ENCODE peak calls at places on chromosomes 5 and 9, in four cellular contexts. Q is lung, E is adrenal gland, K is H1. H is an unnamed sample. For H3K36me3, the result is how much of the 10 kb centered on the place peaks cover.

GRCh38 chr9:86080112-86080579 is 19.2 kb downstream of the GOLM1 start:
- DNase-seq in Q (no peak), E (peak), K (no peak), H (no peak)

GRCh38 chr5:35741126-35741711 is 115.5 kb upstream of the IL7R start:
- DNase-seq in Q (no peak), E (no peak), K (no peak), H (no peak)

GRCh38 chr9:94922691-94923107 is 196.2 kb downstream of the AOPEP start:
- DNase-seq in Q (no peak), E (peak), K (no peak), H (no peak)

GRCh38 chr9:19085295-19085694 is 17.4 kb downstream of the HAUS6 start:
- DNase-seq in Q (no peak), E (no peak), K (no peak), H (no peak)

GRCh38 chr9:33374190-33374589 is 28.2 kb downstream of the AQP7 start:
- DNase-seq in Q (no peak), E (peak), K (no peak), H (no peak)

GRCh38 chr5:79186455-79186854 is 49.5 kb upstream of the JMY start:
- DNase-seq in Q (no peak), E (no peak), K (no peak), H (no peak)

GRCh38 chr5:131677115-131677514 is 42.1 kb upstream of the RAPGEF6 start:
- DNase-seq in Q (no peak), E (no peak), K (no peak), H (peak)

GRCh38 chr9:33024126-33024965 is 727 bp upstream of the DNAJA1 start:
- DNase-seq in Q (no peak), E (peak), K (no peak), H (no peak)

GRCh38 chr9:112145886-112146285 is 29.2 kb downstream of the SUSD1 start:
- DNase-seq in Q (no peak), E (no peak), K (no peak), H (no peak)

GRCh38 chr9:110241491-110242321 is 14.6 kb downstream of the TXN start:
- DNase-seq in Q (no peak), E (no peak), K (no peak), H (no peak)

GRCh38 chr5:171588046-171588445 is 168.6 kb downstream of the FGF18 start:
- DNase-seq in Q (no peak), E (no peak), K (no peak), H (no peak)

GRCh38 chr5:168879929-168880328 is 300.8 kb upstream of the PANK3 start:
- DNase-seq in Q (no peak), E (no peak), K (no peak), H (no peak)

GRCh38 chr9:121736147-121736721 is 84.8 kb downstream of the DAB2IP start:
- DNase-seq in Q (peak), E (peak), K (no peak), H (no peak)

GRCh38 chr5:142827934-142828576 is 57.9 kb downstream of the ARHGAP26 start:
- DNase-seq in Q (no peak), E (no peak), K (no peak), H (no peak)

GRCh38 chr5:137734962-137735530 is 843 bp downstream of the KLHL3 start:
- DNase-seq in Q (peak), E (peak), K (no peak), H (no peak)

GRCh38 chr5:14204785-14205321 is 61.7 kb downstream of the TRIO start:
- DNase-seq in Q (peak), E (peak), K (no peak), H (peak)

GRCh38 chr5:125149503-125149902 is 403.1 kb upstream of the ZNF608 start:
- DNase-seq in Q (no peak), E (no peak), K (no peak), H (no peak)

GRCh38 chr5:122154910-122155309 is 25.6 kb downstream of the ZNF474 start:
- DNase-seq in Q (no peak), E (no peak), K (no peak), H (no peak)

GRCh38 chr9:22469928-22470544 is 23.4 kb downstream of the DMRTA1 start:
- DNase-seq in Q (no peak), E (no peak), K (no peak), H (no peak)

GRCh38 chr5:145906401-145906800 is 30.0 kb upstream of the SH3RF2 start:
- DNase-seq in Q (no peak), E (no peak), K (no peak), H (no peak)

GRCh38 chr9:17477816-17478215 is 101.0 kb upstream of the SH3GL2 start:
- DNase-seq in Q (no peak), E (no peak), K (no peak), H (no peak)

GRCh38 chr5:154071799-154072781 is 33.3 kb downstream of the MFAP3 start:
- DNase-seq in Q (peak), E (peak), K (peak), H (no peak)

GRCh38 chr9:109894921-109895758 is 115.1 kb downstream of the PALM2AKAP2 start:
- DNase-seq in Q (no peak), E (no peak), K (no peak), H (no peak)

GRCh38 chr9:21812415-21812814 is 10.0 kb downstream of the MTAP start:
- DNase-seq in Q (no peak), E (no peak), K (no peak), H (peak)

GRCh38 chr5:149917073-149917676 is 27.4 kb downstream of the PDE6A start:
- DNase-seq in Q (no peak), E (no peak), K (no peak), H (no peak)

GRCh38 chr9:117400131-117400530 is 14.7 kb downstream of the ASTN2 start:
- DNase-seq in Q (no peak), E (no peak), K (no peak), H (no peak)

GRCh38 chr9:5186416-5187169 is 1.2 kb upstream of the INSL6 start:
- DNase-seq in Q (peak), E (peak), K (peak), H (peak)

GRCh38 chr9:78131969-78132687 is 100.5 kb upstream of the GNAQ start:
- DNase-seq in Q (no peak), E (no peak), K (no peak), H (no peak)

GRCh38 chr5:5700549-5700948 is 278.1 kb downstream of the ICE1 start:
- DNase-seq in Q (no peak), E (no peak), K (no peak), H (no peak)

GRCh38 chr9:135768516-135769218 is 66.7 kb downstream of the KCNT1 start:
- DNase-seq in Q (no peak), E (no peak), K (no peak), H (no peak)

GRCh38 chr5:124343451-124343867 is 403.0 kb downstream of the ZNF608 start:
- DNase-seq in Q (no peak), E (peak), K (no peak), H (peak)

GRCh38 chr5:16552666-16553343 is 64.0 kb downstream of the RETREG1 start:
- DNase-seq in Q (peak), E (peak), K (peak), H (no peak)

DNA sequence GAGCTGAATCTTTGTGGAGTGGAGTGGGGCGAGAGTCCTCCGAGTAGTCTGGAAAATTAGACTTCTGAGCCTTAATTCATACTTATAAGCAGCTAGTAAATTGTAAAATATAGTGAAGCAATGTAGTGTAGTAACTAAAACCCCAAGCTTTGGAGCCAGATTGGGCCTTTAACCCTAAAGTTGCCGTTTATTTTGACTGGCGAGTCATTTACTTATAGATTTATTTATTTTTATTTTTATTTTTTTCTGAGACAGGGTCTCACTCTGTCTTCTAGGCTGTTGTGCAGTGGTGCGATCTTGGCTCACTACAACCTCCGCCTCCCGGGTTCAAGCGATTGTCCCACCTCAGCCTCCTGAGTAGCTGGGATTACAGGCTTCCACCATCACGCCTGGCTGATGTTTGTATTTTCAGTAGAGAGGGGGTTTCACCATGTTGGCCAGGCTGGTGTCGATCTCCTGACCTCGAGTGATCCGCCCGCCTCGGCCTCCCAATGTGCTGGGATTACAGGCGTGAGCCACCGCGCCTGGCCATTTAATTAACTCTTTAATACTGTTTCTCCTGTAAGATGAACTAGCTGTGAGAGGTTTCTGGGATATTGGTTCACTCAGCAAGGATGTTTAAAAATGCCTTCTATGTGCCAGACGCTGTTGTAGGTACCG is 687 bp upstream of the RPS23 start:
- DNase-seq in Q (no peak), E (no peak), K (no peak), H (no peak)
- TF ChIP-seq CTCF in Q (no peak), E (no peak), K (no peak), H (no peak)

GRCh38 chr9:36991516-36992134 is 42.4 kb downstream of the PAX5 start:
- DNase-seq in Q (no peak), E (no peak), K (peak), H (no peak)
- H3K36me3 ChIP-seq in Q (under half), E (under half), K (under half), H (under half)

GRCh38 chr9:93060746-93061259 is 2.3 kb downstream of the SUSD3 start:
- DNase-seq in Q (no peak), E (no peak), K (no peak), H (no peak)

GRCh38 chr9:93059960-93060591 is 1.6 kb downstream of the SUSD3 start:
- DNase-seq in Q (no peak), E (no peak), K (no peak), H (no peak)

GRCh38 chr9:93061260-93061751 is 2.8 kb downstream of the SUSD3 start:
- DNase-seq in Q (no peak), E (no peak), K (no peak), H (no peak)

GRCh38 chr9:93062364-93062763 is 3.9 kb downstream of the SUSD3 start:
- DNase-seq in Q (no peak), E (no peak), K (no peak), H (no peak)

DNA sequence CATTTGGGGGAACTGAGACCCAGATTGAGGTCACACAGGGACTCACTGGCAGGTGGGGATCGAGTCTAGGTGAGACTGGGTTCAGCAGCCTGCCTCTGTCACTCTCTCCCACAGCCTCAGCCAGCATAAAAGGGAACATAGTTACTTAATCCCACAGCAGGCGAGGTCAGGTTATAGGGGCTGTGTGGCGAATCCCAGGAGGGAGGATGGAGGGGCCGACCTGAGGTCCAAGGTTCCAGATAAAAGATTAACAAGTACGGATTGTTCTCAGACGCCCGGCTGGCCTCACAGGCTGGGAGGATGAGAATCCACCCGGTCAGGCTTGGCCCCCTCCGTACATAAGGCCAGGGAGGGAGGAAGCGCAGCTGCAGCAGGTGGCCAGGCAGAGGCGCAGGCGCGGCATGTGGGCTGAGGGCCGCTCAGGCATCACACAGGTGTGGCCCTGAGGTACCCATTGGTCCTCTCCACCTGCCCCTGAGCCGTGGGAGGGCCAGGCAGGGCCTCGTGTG is 3.3 kb downstream of the SUSD3 start:
- DNase-seq in Q (no peak), E (no peak), K (no peak), H (no peak)
- TF ChIP-seq CTCF in Q (no peak), E (no peak), K (peak), H (peak)

DNA sequence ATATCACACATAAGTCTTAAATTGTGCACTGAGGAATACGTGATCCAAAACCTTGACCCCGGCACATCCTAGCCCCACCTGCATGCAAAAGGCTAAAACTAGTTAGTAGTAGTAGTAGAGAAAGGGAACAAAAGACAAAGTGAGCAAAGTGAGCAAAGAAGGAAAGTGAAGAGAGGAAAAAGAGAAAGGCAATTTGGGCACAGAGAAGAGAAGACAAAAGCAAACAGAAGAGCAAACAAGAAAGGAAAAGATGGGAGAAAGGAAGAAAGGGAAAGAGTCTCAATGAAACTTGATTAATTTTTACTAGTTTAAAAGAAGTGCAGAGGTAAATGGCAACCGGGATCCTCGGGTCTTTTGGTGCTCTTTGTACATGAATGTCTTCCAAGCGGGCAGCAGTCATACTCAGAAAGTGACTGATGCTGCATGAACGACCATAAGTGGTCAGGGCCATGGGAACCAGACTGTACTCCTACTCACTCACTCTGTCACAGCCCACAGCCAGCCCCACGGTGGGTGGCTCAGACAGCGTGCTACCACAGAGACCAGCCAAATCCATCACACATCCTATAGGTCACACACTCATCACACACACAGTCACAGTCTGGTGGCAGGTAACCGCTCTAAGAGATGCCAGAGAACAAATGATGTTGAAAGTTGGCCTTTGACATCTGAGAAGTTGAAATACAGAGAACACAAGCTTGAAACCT is 203.9 kb downstream of the FBN2 start:
- DNase-seq in Q (no peak), E (no peak), K (no peak), H (no peak)
- H3K36me3 ChIP-seq in Q (under half), E (under half), K (under half), H (under half)